ENCODE peak calls at places on chromosomes 4 and X, in eight cellular contexts. One of them, this sample, is unnamed.

GRCh38 chrX:2962346-2962745 is 33.2 kb upstream of the ARSD start:
- DNase-seq in fibroblast of mammary gland: no peak
- DNase-seq in GM06990: no peak
- DNase-seq in body of pancreas: peak; percentile 12
- DNase-seq in HFF-Myc: no peak
- DNase-seq in uterus: no peak
- DNase-seq in mammary epithelial cell: no peak
- DNase-seq in WERI-Rb-1: no peak
- DNase-seq in this sample: no peak

GRCh38 chr4:78220283-78220682 is 163.2 kb downstream of the FRAS1 start:
- DNase-seq in fibroblast of mammary gland: no peak
- DNase-seq in GM06990: no peak
- DNase-seq in body of pancreas: no peak
- DNase-seq in HFF-Myc: no peak
- DNase-seq in uterus: no peak
- DNase-seq in mammary epithelial cell: peak; percentile 87
- DNase-seq in WERI-Rb-1: no peak
- DNase-seq in this sample: no peak

GRCh38 chrX:150899191-150899757 is 806 bp upstream of the CD99L2 start:
- DNase-seq in fibroblast of mammary gland: peak; percentile 13
- DNase-seq in GM06990: peak; percentile 57
- DNase-seq in body of pancreas: peak; percentile 42
- DNase-seq in HFF-Myc: no peak
- DNase-seq in uterus: peak; percentile 22
- DNase-seq in mammary epithelial cell: peak; percentile 14
- DNase-seq in WERI-Rb-1: peak; percentile 42
- DNase-seq in this sample: peak; percentile 45

GRCh38 chr4:73894021-73894420 is 24.8 kb downstream of the CXCL1 start:
- DNase-seq in fibroblast of mammary gland: no peak
- DNase-seq in GM06990: no peak
- DNase-seq in body of pancreas: no peak
- DNase-seq in HFF-Myc: no peak
- DNase-seq in uterus: no peak
- DNase-seq in mammary epithelial cell: no peak
- DNase-seq in WERI-Rb-1: no peak
- DNase-seq in this sample: no peak

GRCh38 chrX:114611018-114611619 is 27.2 kb downstream of the HTR2C start:
- DNase-seq in fibroblast of mammary gland: peak; percentile 63
- DNase-seq in GM06990: peak; percentile 3
- DNase-seq in body of pancreas: peak; percentile 22
- DNase-seq in HFF-Myc: peak; percentile 14
- DNase-seq in uterus: no peak
- DNase-seq in mammary epithelial cell: peak; percentile 17
- DNase-seq in WERI-Rb-1: peak; percentile 27
- DNase-seq in this sample: no peak

GRCh38 chr4:74618659-74619058 is 173.7 kb downstream of the AREG start:
- DNase-seq in fibroblast of mammary gland: peak; percentile 86
- DNase-seq in GM06990: no peak
- DNase-seq in body of pancreas: no peak
- DNase-seq in HFF-Myc: no peak
- DNase-seq in uterus: no peak
- DNase-seq in mammary epithelial cell: peak; percentile 72
- DNase-seq in WERI-Rb-1: no peak
- DNase-seq in this sample: no peak

GRCh38 chr4:139892973-139893736 is 227.5 kb downstream of the MGST2 start:
- DNase-seq in fibroblast of mammary gland: no peak
- DNase-seq in GM06990: no peak
- DNase-seq in body of pancreas: no peak
- DNase-seq in HFF-Myc: no peak
- DNase-seq in uterus: no peak
- DNase-seq in mammary epithelial cell: no peak
- DNase-seq in WERI-Rb-1: no peak
- DNase-seq in this sample: no peak

GRCh38 chrX:39985116-39985515 is 112.6 kb downstream of the BCOR start:
- DNase-seq in fibroblast of mammary gland: no peak
- DNase-seq in GM06990: no peak
- DNase-seq in body of pancreas: no peak
- DNase-seq in HFF-Myc: no peak
- DNase-seq in uterus: no peak
- DNase-seq in mammary epithelial cell: no peak
- DNase-seq in WERI-Rb-1: no peak
- DNase-seq in this sample: no peak

GRCh38 chr4:107896158-107896645 is 35.1 kb upstream of the CYP2U1 start:
- DNase-seq in fibroblast of mammary gland: peak; percentile 97
- DNase-seq in GM06990: no peak
- DNase-seq in body of pancreas: peak; percentile 20
- DNase-seq in HFF-Myc: peak; percentile 84
- DNase-seq in uterus: no peak
- DNase-seq in mammary epithelial cell: peak; percentile 98
- DNase-seq in WERI-Rb-1: no peak
- DNase-seq in this sample: no peak

GRCh38 chr4:113741971-113742370 is 19.6 kb downstream of the CAMK2D start:
- DNase-seq in fibroblast of mammary gland: no peak
- DNase-seq in GM06990: no peak
- DNase-seq in body of pancreas: no peak
- DNase-seq in HFF-Myc: no peak
- DNase-seq in uterus: no peak
- DNase-seq in mammary epithelial cell: no peak
- DNase-seq in WERI-Rb-1: no peak
- DNase-seq in this sample: no peak

GRCh38 chrX:69082055-69082752 is 83.0 kb downstream of the PJA1 start:
- DNase-seq in fibroblast of mammary gland: no peak
- DNase-seq in GM06990: no peak
- DNase-seq in body of pancreas: no peak
- DNase-seq in HFF-Myc: no peak
- DNase-seq in uterus: no peak
- DNase-seq in mammary epithelial cell: no peak
- DNase-seq in WERI-Rb-1: no peak
- DNase-seq in this sample: no peak

GRCh38 chr4:141046255-141046654 is 87.0 kb downstream of the RNF150 start:
- DNase-seq in fibroblast of mammary gland: peak; percentile 97
- DNase-seq in GM06990: no peak
- DNase-seq in body of pancreas: peak; percentile 13
- DNase-seq in HFF-Myc: peak; percentile 88
- DNase-seq in uterus: no peak
- DNase-seq in mammary epithelial cell: peak; percentile 73
- DNase-seq in WERI-Rb-1: no peak
- DNase-seq in this sample: no peak

GRCh38 chr4:6594826-6595355 is 19.9 kb downstream of the MAN2B2 start:
- DNase-seq in fibroblast of mammary gland: peak; percentile 20
- DNase-seq in GM06990: no peak
- DNase-seq in body of pancreas: no peak
- DNase-seq in HFF-Myc: no peak
- DNase-seq in uterus: no peak
- DNase-seq in mammary epithelial cell: peak; percentile 34
- DNase-seq in WERI-Rb-1: no peak
- DNase-seq in this sample: no peak

GRCh38 chr4:94208268-94208667 is 603 bp downstream of the SMARCAD1 start:
- DNase-seq in fibroblast of mammary gland: no peak
- DNase-seq in GM06990: no peak
- DNase-seq in body of pancreas: no peak
- DNase-seq in HFF-Myc: no peak
- DNase-seq in uterus: no peak
- DNase-seq in mammary epithelial cell: no peak
- DNase-seq in WERI-Rb-1: no peak
- DNase-seq in this sample: no peak

GRCh38 chr4:10095296-10095991 is 21.2 kb downstream of the WDR1 start:
- DNase-seq in fibroblast of mammary gland: no peak
- DNase-seq in GM06990: no peak
- DNase-seq in body of pancreas: no peak
- DNase-seq in HFF-Myc: no peak
- DNase-seq in uterus: no peak
- DNase-seq in mammary epithelial cell: no peak
- DNase-seq in WERI-Rb-1: no peak
- DNase-seq in this sample: no peak

GRCh38 chr4:41124916-41125548 is 89.3 kb downstream of the APBB2 start:
- DNase-seq in fibroblast of mammary gland: no peak
- DNase-seq in GM06990: no peak
- DNase-seq in body of pancreas: peak; percentile 20
- DNase-seq in HFF-Myc: no peak
- DNase-seq in uterus: no peak
- DNase-seq in mammary epithelial cell: peak; percentile 63
- DNase-seq in WERI-Rb-1: no peak
- DNase-seq in this sample: no peak

GRCh38 chr4:122285285-122285684 is 93.5 kb upstream of the ADAD1 start:
- DNase-seq in fibroblast of mammary gland: peak; percentile 40
- DNase-seq in GM06990: no peak
- DNase-seq in body of pancreas: no peak
- DNase-seq in HFF-Myc: no peak
- DNase-seq in uterus: no peak
- DNase-seq in mammary epithelial cell: peak; percentile 3
- DNase-seq in WERI-Rb-1: no peak
- DNase-seq in this sample: no peak

GRCh38 chr4:152360045-152360410 is 175.9 kb downstream of the FBXW7 start:
- DNase-seq in fibroblast of mammary gland: peak; percentile 45
- DNase-seq in GM06990: peak; percentile 32
- DNase-seq in body of pancreas: no peak
- DNase-seq in HFF-Myc: no peak
- DNase-seq in uterus: no peak
- DNase-seq in mammary epithelial cell: no peak
- DNase-seq in WERI-Rb-1: no peak
- DNase-seq in this sample: no peak

GRCh38 chrX:112766774-112767173 is 73.9 kb downstream of the AMOT start:
- DNase-seq in fibroblast of mammary gland: no peak
- DNase-seq in GM06990: no peak
- DNase-seq in body of pancreas: no peak
- DNase-seq in HFF-Myc: no peak
- DNase-seq in uterus: no peak
- DNase-seq in mammary epithelial cell: no peak
- DNase-seq in WERI-Rb-1: no peak
- DNase-seq in this sample: no peak

GRCh38 chr4:79353075-79353474 is 27.2 kb upstream of the NAA11 start:
- DNase-seq in fibroblast of mammary gland: no peak
- DNase-seq in GM06990: no peak
- DNase-seq in body of pancreas: no peak
- DNase-seq in HFF-Myc: no peak
- DNase-seq in uterus: no peak
- DNase-seq in mammary epithelial cell: no peak
- DNase-seq in WERI-Rb-1: no peak
- DNase-seq in this sample: no peak

GRCh38 chr4:114040319-114041116 is 61.1 kb upstream of the ARSJ start:
- DNase-seq in fibroblast of mammary gland: no peak
- DNase-seq in GM06990: peak; percentile 13
- DNase-seq in body of pancreas: no peak
- DNase-seq in HFF-Myc: no peak
- DNase-seq in uterus: no peak
- DNase-seq in mammary epithelial cell: peak; percentile 84
- DNase-seq in WERI-Rb-1: no peak
- DNase-seq in this sample: no peak

GRCh38 chr4:147984065-147984777 is 252.3 kb downstream of the ARHGAP10 start:
- DNase-seq in fibroblast of mammary gland: peak; percentile 56
- DNase-seq in GM06990: peak; percentile 6
- DNase-seq in body of pancreas: peak; percentile 8
- DNase-seq in HFF-Myc: peak; percentile 38
- DNase-seq in uterus: no peak
- DNase-seq in mammary epithelial cell: peak; percentile 23
- DNase-seq in WERI-Rb-1: peak; percentile 75
- DNase-seq in this sample: peak; percentile 42

GRCh38 chr4:156779774-156780173 is 191.8 kb downstream of the PDGFC start:
- DNase-seq in fibroblast of mammary gland: peak; percentile 93
- DNase-seq in GM06990: no peak
- DNase-seq in body of pancreas: no peak
- DNase-seq in HFF-Myc: peak; percentile 85
- DNase-seq in uterus: no peak
- DNase-seq in mammary epithelial cell: peak; percentile 76
- DNase-seq in WERI-Rb-1: no peak
- DNase-seq in this sample: no peak

GRCh38 chrX:109601458-109601857 is 23.5 kb downstream of the KCNE5 start:
- DNase-seq in fibroblast of mammary gland: no peak
- DNase-seq in GM06990: no peak
- DNase-seq in body of pancreas: no peak
- DNase-seq in HFF-Myc: no peak
- DNase-seq in uterus: no peak
- DNase-seq in mammary epithelial cell: no peak
- DNase-seq in WERI-Rb-1: no peak
- DNase-seq in this sample: no peak

GRCh38 chrX:100673397-100673953 is 29.5 kb downstream of the SRPX2 start:
- DNase-seq in fibroblast of mammary gland: peak; percentile 90
- DNase-seq in GM06990: no peak
- DNase-seq in body of pancreas: no peak
- DNase-seq in HFF-Myc: peak; percentile 31
- DNase-seq in uterus: no peak
- DNase-seq in mammary epithelial cell: peak; percentile 20
- DNase-seq in WERI-Rb-1: no peak
- DNase-seq in this sample: no peak

GRCh38 chrX:103549920-103550319 is 30.6 kb upstream of the RAB40A start:
- DNase-seq in fibroblast of mammary gland: peak; percentile 27
- DNase-seq in GM06990: no peak
- DNase-seq in body of pancreas: no peak
- DNase-seq in HFF-Myc: no peak
- DNase-seq in uterus: no peak
- DNase-seq in mammary epithelial cell: no peak
- DNase-seq in WERI-Rb-1: no peak
- DNase-seq in this sample: no peak
- TF ChIP-seq CTCF in fibroblast of mammary gland: no peak
- TF ChIP-seq CTCF in GM06990: no peak
- TF ChIP-seq CTCF in body of pancreas: no peak
- TF ChIP-seq CTCF in HFF-Myc: no peak
- TF ChIP-seq CTCF in uterus: no peak
- TF ChIP-seq CTCF in mammary epithelial cell: no peak
- TF ChIP-seq CTCF in WERI-Rb-1: no peak
- TF ChIP-seq CTCF in this sample: no peak

GRCh38 chrX:36908801-36909403 is 99.3 kb upstream of the FAM47C start:
- DNase-seq in fibroblast of mammary gland: peak; percentile 42
- DNase-seq in GM06990: no peak
- DNase-seq in body of pancreas: no peak
- DNase-seq in HFF-Myc: no peak
- DNase-seq in uterus: no peak
- DNase-seq in mammary epithelial cell: peak; percentile 32
- DNase-seq in WERI-Rb-1: no peak
- DNase-seq in this sample: no peak
- TF ChIP-seq CTCF in fibroblast of mammary gland: peak; percentile 52
- TF ChIP-seq CTCF in GM06990: peak; percentile 62
- TF ChIP-seq CTCF in body of pancreas: peak; percentile 51
- TF ChIP-seq CTCF in HFF-Myc: no peak
- TF ChIP-seq CTCF in uterus: no peak
- TF ChIP-seq CTCF in mammary epithelial cell: peak; percentile 60
- TF ChIP-seq CTCF in WERI-Rb-1: peak; percentile 8
- TF ChIP-seq CTCF in this sample: peak; percentile 70

GRCh38 chrX:72573158-72573511 is 492 bp upstream of the HDAC8 start:
- DNase-seq in fibroblast of mammary gland: no peak
- DNase-seq in GM06990: no peak
- DNase-seq in body of pancreas: no peak
- DNase-seq in HFF-Myc: no peak
- DNase-seq in uterus: no peak
- DNase-seq in mammary epithelial cell: no peak
- DNase-seq in WERI-Rb-1: no peak
- DNase-seq in this sample: no peak
- TF ChIP-seq CTCF in fibroblast of mammary gland: no peak
- TF ChIP-seq CTCF in GM06990: no peak
- TF ChIP-seq CTCF in body of pancreas: no peak
- TF ChIP-seq CTCF in HFF-Myc: no peak
- TF ChIP-seq CTCF in uterus: no peak
- TF ChIP-seq CTCF in mammary epithelial cell: no peak
- TF ChIP-seq CTCF in WERI-Rb-1: no peak
- TF ChIP-seq CTCF in this sample: no peak

DNA sequence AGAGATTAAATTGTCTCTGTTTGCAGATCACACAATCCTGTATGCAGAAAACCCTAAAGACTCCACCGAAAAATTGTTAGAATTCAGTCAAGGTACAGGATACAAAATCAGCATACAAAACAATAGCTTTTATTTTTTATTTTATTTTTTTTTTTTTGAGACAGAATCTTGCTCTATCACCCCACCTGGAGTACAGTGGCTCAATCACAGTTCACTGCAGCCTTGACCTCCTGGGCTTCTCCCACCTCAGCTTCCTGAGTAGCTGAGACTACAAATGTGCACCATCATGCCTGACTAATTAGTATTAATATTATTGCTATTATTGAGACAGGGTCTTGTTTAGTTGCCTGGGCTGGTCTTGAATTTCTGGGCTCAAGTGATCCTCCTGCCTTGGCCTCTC is 8.9 kb upstream of the PLXNB3 start:
- DNase-seq in fibroblast of mammary gland: no peak
- DNase-seq in GM06990: no peak
- DNase-seq in body of pancreas: no peak
- DNase-seq in HFF-Myc: no peak
- DNase-seq in uterus: no peak
- DNase-seq in mammary epithelial cell: no peak
- DNase-seq in WERI-Rb-1: no peak
- DNase-seq in this sample: no peak
- TF ChIP-seq CTCF in fibroblast of mammary gland: no peak
- TF ChIP-seq CTCF in GM06990: no peak
- TF ChIP-seq CTCF in body of pancreas: no peak
- TF ChIP-seq CTCF in HFF-Myc: no peak
- TF ChIP-seq CTCF in uterus: no peak
- TF ChIP-seq CTCF in mammary epithelial cell: peak; percentile 11
- TF ChIP-seq CTCF in WERI-Rb-1: no peak
- TF ChIP-seq CTCF in this sample: no peak

This sample was measured in glutamatergic neuron.